ENCODE peak calls at places on chromosomes 3 and 15, in nine cellular contexts. L is GM23338, R is K562, B is sigmoid colon, Z is suprapubic skin, A is SK-N-MC, X is GM12878, V is HL-60, S is stomach. F is an unnamed sample.

GRCh38 chr3:5030152-5030551 is 50.9 kb downstream of the BHLHE40 start:
- DNase-seq in R (no peak), X (no peak), S (no peak), A (no peak), Z (no peak), L (no peak), B (no peak), V (no peak), F (no peak)

GRCh38 chr15:48936666-48937065 is 27.1 kb downstream of the SHC4 start:
- DNase-seq in L (no peak), A (no peak), V (no peak), Z (no peak), X (no peak), R (no peak), S (no peak), B (no peak), F (no peak)

GRCh38 chr3:137163241-137163916 is 205.6 kb downstream of the IL20RB start:
- DNase-seq in B (no peak), V (no peak), Z (no peak), L (peak; percentile 19), X (no peak), R (no peak), S (no peak), A (no peak), F (no peak)

GRCh38 chr3:178966299-178967183 is 105.1 kb downstream of the ZMAT3 start:
- DNase-seq in R (peak; percentile 8), Z (no peak), X (peak; percentile 32), V (no peak), S (no peak), A (peak; percentile 85), B (no peak), L (peak; percentile 37), F (no peak)

GRCh38 chr3:57942872-57943283 is 65.3 kb upstream of the FLNB start:
- DNase-seq in V (no peak), B (peak; percentile 75), S (peak; percentile 79), X (no peak), Z (no peak), L (no peak), A (no peak), R (no peak), F (no peak)

GRCh38 chr15:32919749-32920414 is 202.1 kb downstream of the GREM1 start:
- DNase-seq in B (no peak), X (no peak), A (peak; percentile 5), L (no peak), R (no peak), Z (no peak), S (no peak), V (no peak), F (no peak)

GRCh38 chr3:193598202-193598601 is 5.2 kb downstream of the OPA1 start:
- DNase-seq in R (peak; percentile 34), Z (no peak), V (no peak), L (no peak), S (no peak), X (no peak), A (no peak), B (no peak), F (no peak)

GRCh38 chr3:39384665-39385000 is 1.5 kb downstream of the SLC25A38 start:
- DNase-seq in A (no peak), B (no peak), Z (no peak), X (no peak), R (no peak), L (no peak), S (no peak), V (no peak), F (no peak)

GRCh38 chr15:64090527-64090926 is 3.1 kb downstream of the CIAO2A start:
- DNase-seq in L (no peak), Z (no peak), X (no peak), S (no peak), R (no peak), B (no peak), V (no peak), A (no peak), F (no peak)

GRCh38 chr3:61961882-61962281 is 400.5 kb downstream of the PTPRG start:
- DNase-seq in Z (no peak), V (no peak), S (no peak), X (no peak), R (no peak), B (no peak), L (no peak), A (no peak), F (no peak)

GRCh38 chr15:79872358-79873017 is 24.3 kb downstream of the MTHFS start:
- DNase-seq in Z (no peak), V (no peak), B (no peak), A (no peak), R (no peak), S (no peak), L (peak; percentile 28), X (no peak), F (no peak)

GRCh38 chr3:23751485-23751811 is 54.3 kb upstream of the UBE2E1 start:
- DNase-seq in A (no peak), L (peak; percentile 94), V (no peak), R (no peak), X (no peak), S (no peak), Z (no peak), B (no peak), F (no peak)

GRCh38 chr3:5188419-5189405 is 1.2 kb downstream of the EDEM1 start:
- DNase-seq in S (peak; percentile 65), X (no peak), A (no peak), R (peak; percentile 78), L (peak; percentile 49), B (no peak), Z (no peak), V (no peak), F (peak; percentile 81)

GRCh38 chr3:98784666-98785600 is 21.8 kb downstream of the ST3GAL6 start:
- DNase-seq in L (no peak), B (no peak), R (no peak), Z (no peak), X (no peak), V (peak; percentile 64), A (no peak), S (no peak), F (no peak)

GRCh38 chr3:151171145-151171544 is 31.9 kb downstream of the GPR171 start:
- DNase-seq in L (no peak), S (no peak), R (no peak), Z (no peak), V (peak; percentile 68), B (peak; percentile 64), A (no peak), X (no peak), F (no peak)

GRCh38 chr3:103672346-103672745 is 1237.5 kb downstream of the ZPLD1 start:
- DNase-seq in X (no peak), R (no peak), S (no peak), A (no peak), B (no peak), V (no peak), L (no peak), Z (no peak), F (no peak)

GRCh38 chr3:195001261-195001660 is 269.7 kb downstream of the XXYLT1 start:
- DNase-seq in V (no peak), S (no peak), Z (peak; percentile 53), R (no peak), L (no peak), A (no peak), B (peak; percentile 13), X (no peak), F (no peak)

GRCh38 chr3:60585918-60586317 is 665.3 kb downstream of the FHIT start:
- DNase-seq in L (no peak), X (no peak), A (no peak), S (no peak), B (no peak), Z (no peak), V (no peak), R (no peak), F (no peak)

DNA sequence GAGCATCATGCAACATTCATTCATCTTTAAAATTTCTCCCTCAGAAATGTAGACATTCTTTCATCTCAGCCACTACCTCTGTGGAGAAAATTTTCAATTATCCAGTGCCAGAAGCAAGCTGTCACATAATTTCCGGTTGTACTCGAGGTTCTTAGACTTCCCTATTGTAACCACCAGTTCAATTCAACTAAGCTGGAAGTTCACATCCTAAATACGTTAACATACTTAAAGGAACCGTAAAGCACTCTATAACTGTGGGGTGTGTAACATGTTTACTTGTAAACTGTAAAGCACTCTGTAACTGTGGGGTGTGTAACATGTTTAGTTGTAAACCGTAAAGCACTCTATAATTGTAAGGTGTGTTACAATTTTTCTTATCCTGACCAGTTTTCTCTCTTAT is 150.3 kb downstream of the PLCL2 start:
- DNase-seq in S (no peak), X (no peak), R (no peak), V (peak; percentile 66), B (no peak), A (no peak), Z (no peak), L (no peak), F (no peak)
- H3K27ac ChIP-seq in S (no peak overlapping the region), X (no peak overlapping the region), R (no peak overlapping the region), V (peak overlapping the region; percentile 53), B (no peak overlapping the region), A (no peak overlapping the region), Z (no peak overlapping the region), L (no peak overlapping the region), F (no peak overlapping the region)

GRCh38 chr3:16124636-16125035 is 49.8 kb upstream of the GALNT15 start:
- DNase-seq in X (no peak), L (no peak), V (no peak), R (no peak), Z (no peak), S (no peak), B (no peak), A (no peak), F (no peak)
- TF ChIP-seq POLR2AphosphoS5 in X (no peak), L (no peak), V (no peak), R (no peak), Z (no peak), S (no peak), B (peak; percentile 12), A (no peak), F (no peak)

GRCh38 chr15:99438222-99438592 is 127.6 kb upstream of the MEF2A start:
- DNase-seq in A (no peak), X (no peak), V (no peak), L (no peak), B (peak; percentile 48), Z (peak; percentile 73), R (no peak), S (no peak), F (peak; percentile 62)
- H3K27ac ChIP-seq in A (no peak overlapping the region), X (no peak overlapping the region), V (no peak overlapping the region), L (no peak overlapping the region), B (no peak overlapping the region), Z (peak overlapping the region; percentile 10), R (no peak overlapping the region), S (no peak overlapping the region), F (no peak overlapping the region)

GRCh38 chr15:62739507-62739906 is 303.0 kb upstream of the TPM1 start:
- DNase-seq in R (no peak), X (no peak), S (no peak), B (no peak), A (no peak), V (no peak), Z (no peak), L (no peak), F (no peak)

GRCh38 chr15:62742409-62743171 is 300.0 kb upstream of the TPM1 start:
- DNase-seq in X (no peak), B (peak; percentile 92), V (no peak), L (peak; percentile 84), R (peak; percentile 64), A (peak; percentile 51), Z (peak; percentile 85), S (peak; percentile 53), F (no peak)

GRCh38 chr15:62739082-62739481 is 303.5 kb upstream of the TPM1 start:
- DNase-seq in S (no peak), Z (no peak), R (no peak), L (no peak), B (no peak), A (no peak), V (no peak), X (no peak), F (no peak)

GRCh38 chr15:62741106-62741505 is 301.4 kb upstream of the TPM1 start:
- DNase-seq in A (no peak), S (no peak), L (no peak), B (no peak), V (no peak), Z (no peak), X (no peak), R (no peak), F (no peak)

GRCh38 chr15:62740141-62741004 is 302.2 kb upstream of the TPM1 start:
- DNase-seq in R (no peak), S (no peak), L (no peak), X (no peak), A (no peak), Z (no peak), V (no peak), B (no peak), F (no peak)
- TF ChIP-seq POLR2AphosphoS5 in R (no peak), S (no peak), L (no peak), X (no peak), A (no peak), Z (no peak), V (no peak), B (no peak), F (no peak)